ENCODE peak calls at places on chromosomes 12 and 14, in six cellular contexts. V is GM13976, Q is stomach, L is astrocyte of the spinal cord, W is lower leg skin, I is upper lobe of left lung. Y is an unnamed sample.

GRCh38 chr14:45716506-45716905 is 463.5 kb upstream of the MIS18BP1 start:
- DNase-seq in V (no peak), Q (no peak), L (peak), W (no peak), I (no peak), Y (peak)

GRCh38 chr14:80638620-80639215 is 302.8 kb downstream of the CEP128 start:
- DNase-seq in V (no peak), Q (no peak), L (peak), W (no peak), I (no peak), Y (no peak)

GRCh38 chr12:94621662-94622359 is 28.5 kb downstream of the TMCC3 start:
- DNase-seq in V (peak), Q (no peak), L (peak), W (no peak), I (no peak), Y (no peak)

GRCh38 chr12:131425468-131425867 is 285.4 kb upstream of the SFSWAP start:
- DNase-seq in V (no peak), Q (no peak), L (no peak), W (no peak), I (no peak), Y (no peak)

GRCh38 chr12:73452672-73453469 is 1084.8 kb upstream of the ATXN7L3B start:
- DNase-seq in V (no peak), Q (no peak), L (no peak), W (no peak), I (no peak), Y (no peak)

GRCh38 chr12:41151789-41152188 is 36.3 kb upstream of the PDZRN4 start:
- DNase-seq in V (no peak), Q (no peak), L (no peak), W (no peak), I (no peak), Y (no peak)

GRCh38 chr12:26198742-26199141 is 3.4 kb downstream of the SSPN start:
- DNase-seq in V (no peak), Q (no peak), L (peak), W (peak), I (no peak), Y (peak)

GRCh38 chr14:94476018-94476417 is at the start of gene SERPINA9:
- DNase-seq in V (no peak), Q (no peak), L (no peak), W (no peak), I (no peak), Y (no peak)

GRCh38 chr12:5945071-5946008 is at the start of gene ANO2:
- DNase-seq in V (no peak), Q (no peak), L (no peak), W (no peak), I (peak), Y (peak)

GRCh38 chr12:20367731-20368652 is at the start of gene PDE3A:
- DNase-seq in V (peak), Q (no peak), L (peak), W (peak), I (peak), Y (peak)
- TF ChIP-seq CTCF in V (no peak), Q (no peak), L (peak), W (no peak), I (no peak), Y (peak)

GRCh38 chr12:101594700-101595099 is at the start of gene MYBPC1:
- DNase-seq in V (no peak), Q (no peak), L (no peak), W (no peak), I (no peak), Y (no peak)
- TF ChIP-seq CTCF in V (no peak), Q (no peak), L (no peak), W (no peak), I (no peak), Y (no peak)

GRCh38 chr12:116015525-116015924 is 262.0 kb downstream of the MED13L start:
- DNase-seq in V (peak), Q (no peak), L (peak), W (no peak), I (no peak), Y (no peak)
- TF ChIP-seq CTCF in V (no peak), Q (peak), L (peak), W (no peak), I (peak), Y (peak)

GRCh38 chr14:75793806-75794205 is 132.8 kb downstream of the TTLL5 start:
- DNase-seq in V (no peak), Q (no peak), L (peak), W (no peak), I (no peak), Y (no peak)
- TF ChIP-seq CTCF in V (no peak), Q (no peak), L (no peak), W (no peak), I (no peak), Y (peak)

GRCh38 chr12:118448341-118448740 is 72.0 kb downstream of the SUDS3 start:
- DNase-seq in V (no peak), Q (peak), L (no peak), W (no peak), I (no peak), Y (no peak)

GRCh38 chr12:118447181-118447580 is 70.8 kb downstream of the SUDS3 start:
- DNase-seq in V (no peak), Q (no peak), L (no peak), W (no peak), I (no peak), Y (no peak)

GRCh38 chr12:118446247-118446646 is 69.9 kb downstream of the SUDS3 start:
- DNase-seq in V (no peak), Q (no peak), L (no peak), W (no peak), I (no peak), Y (no peak)
- TF ChIP-seq CTCF in V (no peak), Q (no peak), L (no peak), W (no peak), I (no peak), Y (no peak)

Y was measured in BE2C.